ENCODE peak calls at places on chromosomes 5 and 9, in six cellular contexts. One of them, this sample, is unnamed.

GRCh38 chr9:135885100-135885853 is 22.1 kb downstream of the CAMSAP1 start:
- DNase-seq in GM12865: no peak
- DNase-seq in KBM-7: no peak
- DNase-seq in CD8-positive, alpha-beta memory T cell: no peak
- DNase-seq in NCI-H2171: peak; percentile 25
- DNase-seq in gastrocnemius medialis: no peak
- DNase-seq in this sample: no peak

GRCh38 chr5:74340476-74340875 is 300.1 kb downstream of the ENC1 start:
- DNase-seq in gastrocnemius medialis: no peak
- DNase-seq in KBM-7: no peak
- DNase-seq in GM12865: no peak
- DNase-seq in NCI-H2171: no peak
- DNase-seq in CD8-positive, alpha-beta memory T cell: no peak
- DNase-seq in this sample: no peak

GRCh38 chr5:137497396-137498290 is 1.5 kb downstream of the SPOCK1 start:
- DNase-seq in GM12865: no peak
- DNase-seq in NCI-H2171: peak; percentile 51
- DNase-seq in CD8-positive, alpha-beta memory T cell: no peak
- DNase-seq in gastrocnemius medialis: no peak
- DNase-seq in KBM-7: no peak
- DNase-seq in this sample: no peak

GRCh38 chr5:134136771-134137170 is 22.3 kb downstream of the TCF7 start:
- DNase-seq in CD8-positive, alpha-beta memory T cell: no peak
- DNase-seq in NCI-H2171: no peak
- DNase-seq in KBM-7: no peak
- DNase-seq in gastrocnemius medialis: no peak
- DNase-seq in GM12865: no peak
- DNase-seq in this sample: no peak

GRCh38 chr5:103454774-103455173 is 107.8 kb downstream of the NUDT12 start:
- DNase-seq in NCI-H2171: no peak
- DNase-seq in GM12865: no peak
- DNase-seq in CD8-positive, alpha-beta memory T cell: no peak
- DNase-seq in gastrocnemius medialis: no peak
- DNase-seq in KBM-7: no peak
- DNase-seq in this sample: no peak

GRCh38 chr5:176653986-176654385 is 6.7 kb downstream of the TSPAN17 start:
- DNase-seq in CD8-positive, alpha-beta memory T cell: no peak
- DNase-seq in GM12865: no peak
- DNase-seq in NCI-H2171: peak; percentile 22
- DNase-seq in gastrocnemius medialis: no peak
- DNase-seq in KBM-7: no peak
- DNase-seq in this sample: no peak

GRCh38 chr5:80283360-80283759 is 27.5 kb upstream of the SERINC5 start:
- DNase-seq in CD8-positive, alpha-beta memory T cell: no peak
- DNase-seq in gastrocnemius medialis: no peak
- DNase-seq in GM12865: no peak
- DNase-seq in NCI-H2171: no peak
- DNase-seq in KBM-7: no peak
- DNase-seq in this sample: no peak

GRCh38 chr9:71793386-71794105 is 25.2 kb upstream of the CEMIP2 start:
- DNase-seq in gastrocnemius medialis: no peak
- DNase-seq in GM12865: no peak
- DNase-seq in CD8-positive, alpha-beta memory T cell: no peak
- DNase-seq in KBM-7: no peak
- DNase-seq in NCI-H2171: no peak
- DNase-seq in this sample: no peak

GRCh38 chr5:151703227-151703626 is 16.5 kb upstream of the SPARC start:
- DNase-seq in NCI-H2171: peak; percentile 55
- DNase-seq in gastrocnemius medialis: peak; percentile 42
- DNase-seq in KBM-7: no peak
- DNase-seq in GM12865: peak; percentile 87
- DNase-seq in CD8-positive, alpha-beta memory T cell: no peak
- DNase-seq in this sample: no peak

GRCh38 chr9:27339661-27340295 is 42.8 kb upstream of the EQTN start:
- DNase-seq in CD8-positive, alpha-beta memory T cell: no peak
- DNase-seq in gastrocnemius medialis: no peak
- DNase-seq in KBM-7: no peak
- DNase-seq in NCI-H2171: no peak
- DNase-seq in GM12865: no peak
- DNase-seq in this sample: no peak

This sample was measured in fibroblast of the conjunctiva.